ENCODE peak calls at places on chromosomes 7 and 10, in four cellular contexts. V, D, C and A are unnamed samples.
A peak's percentile ranks its signal among the peaks of the same experiment; 100 is the strongest.

GRCh38 chr7:17706255-17706654 is 234.0 kb downstream of the SNX13 start:
- DNase-seq in V (no peak), D (no peak), C (no peak), A (no peak)

GRCh38 chr10:5737352-5737751 is 52.7 kb downstream of the TASOR2 start:
- DNase-seq in V (no peak), D (no peak), C (no peak), A (no peak)

GRCh38 chr10:110491346-110491745 is 6.4 kb upstream of the DUSP5 start:
- DNase-seq in V (no peak), D (no peak), C (no peak), A (no peak)

GRCh38 chr7:131602304-131602993 is 46.0 kb upstream of the PODXL start:
- DNase-seq in V (no peak), D (peak; percentile 58), C (no peak), A (no peak)

GRCh38 chr7:26087321-26088091 is 64.5 kb upstream of the NFE2L3 start:
- DNase-seq in V (no peak), D (no peak), C (no peak), A (no peak)

GRCh38 chr7:140421521-140421920 is 17.7 kb downstream of the RAB19 start:
- DNase-seq in V (no peak), D (no peak), C (no peak), A (no peak)

GRCh38 chr10:31404640-31405039 is 85.6 kb downstream of the ZEB1 start:
- DNase-seq in V (no peak), D (peak; percentile 9), C (peak; percentile 54), A (no peak)

GRCh38 chr10:13857465-13857864 is 270.7 kb downstream of the PRPF18 start:
- DNase-seq in V (no peak), D (no peak), C (no peak), A (no peak)

GRCh38 chr7:47343056-47343455 is 238.9 kb downstream of the TNS3 start:
- DNase-seq in V (no peak), D (no peak), C (no peak), A (no peak)

GRCh38 chr10:123965973-123966895 is 74.6 kb upstream of the CPXM2 start:
- DNase-seq in V (no peak), D (no peak), C (peak; percentile 23), A (no peak)

GRCh38 chr10:74453151-74453550 is 302.1 kb downstream of the ADK start:
- DNase-seq in V (no peak), D (no peak), C (peak; percentile 41), A (no peak)

GRCh38 chr10:101047268-101047667 is 14.5 kb upstream of the KAZALD1 start:
- DNase-seq in V (no peak), D (no peak), C (no peak), A (no peak)

GRCh38 chr7:128247640-128248194 is 6.6 kb downstream of the LEP start:
- DNase-seq in V (no peak), D (no peak), C (no peak), A (peak; percentile 23)

GRCh38 chr10:3893904-3894563 is 109.0 kb upstream of the KLF6 start:
- DNase-seq in V (no peak), D (no peak), C (no peak), A (no peak)
- TF ChIP-seq PBX3 in V (no peak), D (no peak), C (no peak), A (no peak)

GRCh38 chr10:16597656-16598055 is 76.0 kb upstream of the C1QL3 start:
- DNase-seq in V (no peak), D (no peak), C (no peak), A (no peak)
- TF ChIP-seq PBX3 in V (no peak), D (no peak), C (no peak), A (no peak)

GRCh38 chr7:30931161-30931926 is 19.7 kb downstream of the AQP1 start:
- DNase-seq in V (no peak), D (peak; percentile 22), C (no peak), A (no peak)
- TF ChIP-seq PBX3 in V (no peak), D (no peak), C (no peak), A (no peak)

GRCh38 chr7:105327201-105327600 is 61.5 kb downstream of the SRPK2 start:
- DNase-seq in V (no peak), D (no peak), C (no peak), A (no peak)
- TF ChIP-seq PBX3 in V (no peak), D (no peak), C (no peak), A (no peak)

DNA sequence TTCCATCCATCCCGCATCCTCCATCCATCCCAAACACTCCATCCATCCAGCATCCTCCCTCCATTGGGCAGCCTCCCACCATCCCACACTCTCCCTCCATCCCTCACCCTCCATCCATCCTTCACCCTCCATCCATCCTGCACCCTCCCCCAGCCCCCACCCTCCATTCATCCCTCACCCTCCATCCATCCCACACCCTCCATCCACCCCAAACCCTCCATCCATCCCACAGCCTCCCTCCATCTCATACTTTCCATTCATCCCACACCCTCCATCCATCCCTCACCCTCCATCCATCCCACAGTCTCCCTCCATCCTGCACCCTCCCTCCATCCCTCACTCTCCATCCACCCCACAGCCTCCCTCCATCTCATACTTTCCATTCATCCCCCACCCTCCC is 60.4 kb downstream of the FOXI2 start:
- DNase-seq in V (no peak), D (peak; percentile 4), C (peak; percentile 8), A (no peak)
- TF ChIP-seq PBX3 in V (no peak), D (no peak), C (no peak), A (no peak)

GRCh38 chr7:64793106-64793755 is 997 bp upstream of the ZNF138 start:
- DNase-seq in V (no peak), D (no peak), C (no peak), A (no peak)
- TF ChIP-seq PBX3 in V (no peak), D (no peak), C (no peak), A (no peak)